ENCODE peak calls at places on chromosomes 1 and 21, in six cellular contexts. L, R, K, Q, F and G are unnamed samples.

GRCh38 chr1:197444754-197445153 is 176.7 kb downstream of the CRB1 start:
- DNase-seq in F (no peak), Q (no peak), L (no peak), R (no peak), K (no peak), G (no peak)

GRCh38 chr1:152448095-152448494 is 34.0 kb upstream of the CRNN start:
- DNase-seq in F (no peak), Q (no peak), K (no peak), L (no peak), R (no peak), G (no peak)

GRCh38 chr1:52426391-52426790 is 22.0 kb downstream of the PRPF38A start:
- DNase-seq in Q (no peak), L (no peak), F (no peak), K (no peak), R (peak), G (peak)

GRCh38 chr1:17192394-17193221 is 12.3 kb upstream of the PADI1 start:
- DNase-seq in K (no peak), L (no peak), R (no peak), Q (no peak), F (no peak), G (no peak)

GRCh38 chr1:50605186-50605875 is 182.1 kb upstream of the DMRTA2 start:
- DNase-seq in Q (no peak), K (no peak), F (no peak), L (peak), R (peak), G (no peak)

GRCh38 chr1:2113620-2114135 is 63.5 kb downstream of the PRKCZ start:
- DNase-seq in F (no peak), L (no peak), K (no peak), Q (no peak), R (no peak), G (no peak)

GRCh38 chr1:62426238-62426637 is 10.6 kb upstream of the USP1 start:
- DNase-seq in K (no peak), F (no peak), L (no peak), R (no peak), Q (no peak), G (no peak)

GRCh38 chr1:228139931-228140723 is at the start of gene GUK1:
- DNase-seq in L (peak), F (peak), Q (peak), K (peak), R (peak), G (peak)

GRCh38 chr1:106584127-106584526 is 472.3 kb upstream of the PRMT6 start:
- DNase-seq in K (no peak), F (no peak), R (no peak), Q (no peak), L (no peak), G (no peak)

GRCh38 chr21:29360799-29361765 is 62.4 kb downstream of the BACH1 start:
- DNase-seq in L (no peak), Q (no peak), F (no peak), K (no peak), R (no peak), G (no peak)

GRCh38 chr1:232340448-232340847 is 289.5 kb downstream of the SIPA1L2 start:
- DNase-seq in Q (no peak), R (no peak), L (no peak), K (no peak), F (no peak), G (no peak)

GRCh38 chr1:235998812-235999211 is 66.1 kb downstream of the NID1 start:
- DNase-seq in R (no peak), F (peak), L (no peak), K (no peak), Q (peak), G (no peak)

GRCh38 chr1:244353572-244354091 is 98.1 kb downstream of the ADSS2 start:
- DNase-seq in L (no peak), Q (peak), K (peak), F (no peak), R (peak), G (peak)

GRCh38 chr1:232764458-232765231 is 40.6 kb upstream of the MAP10 start:
- DNase-seq in Q (no peak), L (peak), K (no peak), R (no peak), F (no peak), G (no peak)

GRCh38 chr1:170445096-170445495 is 86.9 kb upstream of the GORAB start:
- DNase-seq in R (peak), Q (no peak), F (no peak), K (no peak), L (no peak), G (peak)

GRCh38 chr21:31030367-31031106 is 7.7 kb downstream of the KRTAP19-8 start:
- DNase-seq in Q (no peak), L (no peak), R (no peak), K (no peak), F (no peak), G (no peak)

GRCh38 chr1:222167111-222167510 is 380.8 kb downstream of the HHIPL2 start:
- DNase-seq in R (peak), L (peak), F (no peak), Q (peak), K (no peak), G (peak)

GRCh38 chr1:41631971-41632370 is 147.5 kb upstream of the EDN2 start:
- DNase-seq in Q (no peak), K (no peak), L (no peak), F (no peak), R (peak), G (no peak)

GRCh38 chr1:235946570-235946981 is 79.9 kb upstream of the LYST start:
- DNase-seq in L (no peak), K (no peak), Q (no peak), R (peak), F (no peak), G (peak)

GRCh38 chr1:213972141-213972540 is 15.6 kb upstream of the PROX1 start:
- DNase-seq in F (no peak), L (no peak), K (no peak), Q (no peak), R (no peak), G (no peak)